ENCODE peak calls at places on chromosome 3, in six cellular contexts. One of them, this sample, is unnamed.

GRCh38 chr3:117624424-117624823 is 914.8 kb downstream of the TUSC7 start:
- DNase-seq in GM23248: no peak
- DNase-seq in pancreas: no peak
- DNase-seq in mesendoderm: no peak
- DNase-seq in stomach: no peak
- DNase-seq in mesenchymal stem cell: no peak
- DNase-seq in this sample: no peak

GRCh38 chr3:186653984-186654383 is 11.8 kb upstream of the HRG start:
- DNase-seq in mesendoderm: peak; percentile 96
- DNase-seq in mesenchymal stem cell: peak; percentile 3
- DNase-seq in GM23248: no peak
- DNase-seq in stomach: no peak
- DNase-seq in pancreas: no peak
- DNase-seq in this sample: no peak

GRCh38 chr3:121295453-121295852 is 250.3 kb downstream of the POLQ start:
- DNase-seq in mesenchymal stem cell: no peak
- DNase-seq in mesendoderm: no peak
- DNase-seq in stomach: no peak
- DNase-seq in pancreas: no peak
- DNase-seq in GM23248: no peak
- DNase-seq in this sample: no peak

GRCh38 chr3:46707601-46708011 is 6.4 kb downstream of the TMIE start:
- DNase-seq in pancreas: no peak
- DNase-seq in mesendoderm: no peak
- DNase-seq in stomach: no peak
- DNase-seq in mesenchymal stem cell: no peak
- DNase-seq in GM23248: no peak
- DNase-seq in this sample: peak; percentile 70

GRCh38 chr3:178551916-178552321 is 15.7 kb downstream of the KCNMB2 start:
- DNase-seq in mesenchymal stem cell: peak; percentile 82
- DNase-seq in mesendoderm: no peak
- DNase-seq in stomach: no peak
- DNase-seq in pancreas: no peak
- DNase-seq in GM23248: peak; percentile 35
- DNase-seq in this sample: no peak

GRCh38 chr3:155407971-155408370 is 114.5 kb upstream of the STRIT1 start:
- DNase-seq in pancreas: no peak
- DNase-seq in mesendoderm: no peak
- DNase-seq in stomach: no peak
- DNase-seq in GM23248: peak; percentile 53
- DNase-seq in mesenchymal stem cell: no peak
- DNase-seq in this sample: no peak

GRCh38 chr3:4575413-4575812 is 82.3 kb downstream of the ITPR1 start:
- DNase-seq in GM23248: peak; percentile 2
- DNase-seq in mesendoderm: no peak
- DNase-seq in mesenchymal stem cell: no peak
- DNase-seq in pancreas: no peak
- DNase-seq in stomach: no peak
- DNase-seq in this sample: no peak

GRCh38 chr3:12334786-12335185 is 45.9 kb downstream of the PPARG start:
- DNase-seq in pancreas: no peak
- DNase-seq in mesendoderm: no peak
- DNase-seq in GM23248: peak; percentile 26
- DNase-seq in stomach: no peak
- DNase-seq in mesenchymal stem cell: no peak
- DNase-seq in this sample: no peak

GRCh38 chr3:116201032-116201690 is 244.1 kb downstream of the LSAMP start:
- DNase-seq in GM23248: no peak
- DNase-seq in stomach: no peak
- DNase-seq in pancreas: no peak
- DNase-seq in mesendoderm: no peak
- DNase-seq in mesenchymal stem cell: no peak
- DNase-seq in this sample: peak; percentile 17

GRCh38 chr3:151479452-151479851 is 18.6 kb upstream of the IGSF10 start:
- DNase-seq in GM23248: no peak
- DNase-seq in stomach: no peak
- DNase-seq in mesenchymal stem cell: peak; percentile 26
- DNase-seq in mesendoderm: no peak
- DNase-seq in pancreas: no peak
- DNase-seq in this sample: no peak

GRCh38 chr3:135084976-135085375 is 289.9 kb downstream of the EPHB1 start:
- DNase-seq in mesendoderm: no peak
- DNase-seq in GM23248: no peak
- DNase-seq in mesenchymal stem cell: no peak
- DNase-seq in pancreas: no peak
- DNase-seq in stomach: no peak
- DNase-seq in this sample: no peak

GRCh38 chr3:11159421-11159904 is 5.2 kb downstream of the HRH1 start:
- DNase-seq in mesendoderm: no peak
- DNase-seq in pancreas: no peak
- DNase-seq in stomach: no peak
- DNase-seq in mesenchymal stem cell: peak; percentile 71
- DNase-seq in GM23248: peak; percentile 96
- DNase-seq in this sample: no peak

GRCh38 chr3:61015840-61016239 is 235.4 kb downstream of the FHIT start:
- DNase-seq in mesendoderm: no peak
- DNase-seq in mesenchymal stem cell: no peak
- DNase-seq in pancreas: no peak
- DNase-seq in GM23248: no peak
- DNase-seq in stomach: no peak
- DNase-seq in this sample: no peak

GRCh38 chr3:179348325-179349013 is 960 bp downstream of the MFN1 start:
- DNase-seq in stomach: no peak
- DNase-seq in mesendoderm: no peak
- DNase-seq in mesenchymal stem cell: peak; percentile 17
- DNase-seq in GM23248: peak; percentile 20
- DNase-seq in pancreas: no peak
- DNase-seq in this sample: no peak

GRCh38 chr3:124584552-124585391 is 145.5 kb upstream of the UMPS start:
- DNase-seq in stomach: peak; percentile 93
- DNase-seq in GM23248: peak; percentile 58
- DNase-seq in pancreas: peak; percentile 91
- DNase-seq in mesenchymal stem cell: peak; percentile 56
- DNase-seq in mesendoderm: peak; percentile 78
- DNase-seq in this sample: peak; percentile 93

GRCh38 chr3:36959821-36960220 is 15.0 kb upstream of the TRANK1 start:
- DNase-seq in GM23248: no peak
- DNase-seq in mesendoderm: no peak
- DNase-seq in pancreas: no peak
- DNase-seq in mesenchymal stem cell: no peak
- DNase-seq in stomach: no peak
- DNase-seq in this sample: no peak

GRCh38 chr3:66797916-66798560 is 200.1 kb upstream of the KBTBD8 start:
- DNase-seq in mesenchymal stem cell: peak; percentile 49
- DNase-seq in mesendoderm: peak; percentile 34
- DNase-seq in pancreas: no peak
- DNase-seq in stomach: peak; percentile 27
- DNase-seq in GM23248: peak; percentile 81
- DNase-seq in this sample: no peak

GRCh38 chr3:120475722-120476385 is 25.1 kb upstream of the FSTL1 start:
- DNase-seq in stomach: no peak
- DNase-seq in pancreas: no peak
- DNase-seq in GM23248: no peak
- DNase-seq in mesendoderm: no peak
- DNase-seq in mesenchymal stem cell: no peak
- DNase-seq in this sample: no peak

GRCh38 chr3:64686446-64686908 is 1.3 kb downstream of the ADAMTS9 start:
- DNase-seq in GM23248: peak; percentile 88
- DNase-seq in stomach: peak; percentile 32
- DNase-seq in pancreas: no peak
- DNase-seq in mesenchymal stem cell: peak; percentile 88
- DNase-seq in mesendoderm: peak; percentile 77
- DNase-seq in this sample: peak; percentile 68

GRCh38 chr3:30443756-30444673 is 162.4 kb upstream of the TGFBR2 start:
- DNase-seq in pancreas: no peak
- DNase-seq in GM23248: peak; percentile 13
- DNase-seq in stomach: no peak
- DNase-seq in mesendoderm: no peak
- DNase-seq in mesenchymal stem cell: peak; percentile 80
- DNase-seq in this sample: no peak

GRCh38 chr3:49899815-49900214 is 3.9 kb downstream of the MST1R start:
- DNase-seq in pancreas: no peak
- DNase-seq in stomach: no peak
- DNase-seq in mesenchymal stem cell: no peak
- DNase-seq in mesendoderm: peak; percentile 70
- DNase-seq in GM23248: peak; percentile 14
- DNase-seq in this sample: no peak

GRCh38 chr3:177563381-177563780 is 366.1 kb upstream of the TBL1XR1 start:
- DNase-seq in pancreas: no peak
- DNase-seq in mesendoderm: no peak
- DNase-seq in GM23248: peak; percentile 35
- DNase-seq in mesenchymal stem cell: no peak
- DNase-seq in stomach: no peak
- DNase-seq in this sample: no peak

GRCh38 chr3:49058011-49058410 is 28.8 kb upstream of the IMPDH2 start:
- DNase-seq in mesendoderm: no peak
- DNase-seq in mesenchymal stem cell: peak; percentile 13
- DNase-seq in stomach: no peak
- DNase-seq in GM23248: no peak
- DNase-seq in pancreas: no peak
- DNase-seq in this sample: no peak

GRCh38 chr3:67804545-67804944 is 150.1 kb upstream of the SUCLG2 start:
- DNase-seq in GM23248: no peak
- DNase-seq in mesenchymal stem cell: peak; percentile 61
- DNase-seq in pancreas: no peak
- DNase-seq in mesendoderm: no peak
- DNase-seq in stomach: no peak
- DNase-seq in this sample: no peak

GRCh38 chr3:147940846-147941245 is 531.7 kb downstream of the ZIC1 start:
- DNase-seq in GM23248: no peak
- DNase-seq in stomach: no peak
- DNase-seq in mesenchymal stem cell: no peak
- DNase-seq in mesendoderm: no peak
- DNase-seq in pancreas: no peak
- DNase-seq in this sample: no peak

GRCh38 chr3:147941984-147942383 is 532.8 kb downstream of the ZIC1 start:
- DNase-seq in pancreas: no peak
- DNase-seq in GM23248: no peak
- DNase-seq in mesendoderm: no peak
- DNase-seq in stomach: no peak
- DNase-seq in mesenchymal stem cell: no peak
- DNase-seq in this sample: no peak

GRCh38 chr3:147945968-147946519 is 536.9 kb downstream of the ZIC1 start:
- DNase-seq in pancreas: peak; percentile 36
- DNase-seq in mesenchymal stem cell: peak; percentile 90
- DNase-seq in stomach: no peak
- DNase-seq in GM23248: peak; percentile 85
- DNase-seq in mesendoderm: peak; percentile 57
- DNase-seq in this sample: no peak

GRCh38 chr3:147940400-147940799 is 531.2 kb downstream of the ZIC1 start:
- DNase-seq in mesenchymal stem cell: no peak
- DNase-seq in pancreas: no peak
- DNase-seq in GM23248: no peak
- DNase-seq in stomach: no peak
- DNase-seq in mesendoderm: no peak
- DNase-seq in this sample: no peak

GRCh38 chr3:147943265-147943945 is 534.2 kb downstream of the ZIC1 start:
- DNase-seq in mesenchymal stem cell: peak; percentile 88
- DNase-seq in mesendoderm: peak; percentile 57
- DNase-seq in stomach: no peak
- DNase-seq in pancreas: no peak
- DNase-seq in GM23248: peak; percentile 91
- DNase-seq in this sample: no peak
- H3K27ac ChIP-seq in mesenchymal stem cell: peak overlapping the region; percentile 81
- H3K27ac ChIP-seq in mesendoderm: no peak overlapping the region
- H3K27ac ChIP-seq in stomach: no peak overlapping the region
- H3K27ac ChIP-seq in pancreas: no peak overlapping the region
- H3K27ac ChIP-seq in GM23248: peak overlapping the region; percentile 95
- H3K27ac ChIP-seq in this sample: peak overlapping the region; percentile 22

GRCh38 chr3:359672-360071 is 163.1 kb downstream of the CHL1 start:
- DNase-seq in mesenchymal stem cell: no peak
- DNase-seq in mesendoderm: no peak
- DNase-seq in stomach: no peak
- DNase-seq in pancreas: no peak
- DNase-seq in GM23248: no peak
- DNase-seq in this sample: no peak
- H3K4me3 ChIP-seq in mesenchymal stem cell: no peak overlapping the region
- H3K4me3 ChIP-seq in mesendoderm: no peak overlapping the region
- H3K4me3 ChIP-seq in stomach: no peak overlapping the region
- H3K4me3 ChIP-seq in pancreas: no peak overlapping the region
- H3K4me3 ChIP-seq in GM23248: no peak overlapping the region
- H3K4me3 ChIP-seq in this sample: no peak overlapping the region

DNA sequence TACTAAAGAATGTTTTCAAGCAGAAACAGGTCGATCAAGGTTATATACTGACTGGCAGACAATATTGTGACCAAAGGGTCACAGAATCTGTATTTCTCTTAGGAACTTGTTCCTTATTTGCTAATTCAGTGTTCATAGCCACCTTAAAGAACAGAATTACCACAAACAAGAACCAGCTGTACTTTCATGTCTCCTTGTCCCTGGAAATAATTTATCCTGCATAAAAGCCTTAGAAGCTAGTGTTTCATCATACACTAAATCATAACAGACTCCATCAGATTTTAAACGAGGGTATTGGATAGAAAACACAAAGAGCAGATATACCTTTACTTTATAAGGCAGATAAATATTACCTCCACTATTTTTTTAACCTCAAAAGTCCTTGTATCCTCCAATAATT is 6.4 kb downstream of the DNAJC19 start:
- DNase-seq in mesendoderm: no peak
- DNase-seq in mesenchymal stem cell: no peak
- DNase-seq in pancreas: no peak
- DNase-seq in GM23248: no peak
- DNase-seq in stomach: no peak
- DNase-seq in this sample: no peak
- H3K36me3 ChIP-seq in mesendoderm: no peaks in the 10 kb centered on the region
- H3K36me3 ChIP-seq in mesenchymal stem cell: peaks cover 3% of the 10 kb centered on the region
- H3K36me3 ChIP-seq in pancreas: no peaks in the 10 kb centered on the region
- H3K36me3 ChIP-seq in GM23248: peaks cover 34% of the 10 kb centered on the region
- H3K36me3 ChIP-seq in stomach: peaks cover 9% of the 10 kb centered on the region
- H3K36me3 ChIP-seq in this sample: no peaks in the 10 kb centered on the region

GRCh38 chr3:194871864-194872668 is 186.4 kb downstream of the FAM43A start:
- DNase-seq in GM23248: peak; percentile 74
- DNase-seq in pancreas: no peak
- DNase-seq in mesenchymal stem cell: peak; percentile 53
- DNase-seq in stomach: no peak
- DNase-seq in mesendoderm: peak; percentile 42
- DNase-seq in this sample: peak; percentile 44

GRCh38 chr3:194871143-194871863 is 185.6 kb downstream of the FAM43A start:
- DNase-seq in stomach: peak; percentile 57
- DNase-seq in mesendoderm: peak; percentile 68
- DNase-seq in pancreas: peak; percentile 69
- DNase-seq in GM23248: peak; percentile 96
- DNase-seq in mesenchymal stem cell: peak; percentile 85
- DNase-seq in this sample: peak; percentile 49

GRCh38 chr3:194874206-194874605 is 188.5 kb downstream of the FAM43A start:
- DNase-seq in pancreas: no peak
- DNase-seq in stomach: no peak
- DNase-seq in GM23248: no peak
- DNase-seq in mesenchymal stem cell: no peak
- DNase-seq in mesendoderm: no peak
- DNase-seq in this sample: no peak

GRCh38 chr3:194870394-194871110 is 184.9 kb downstream of the FAM43A start:
- DNase-seq in mesenchymal stem cell: no peak
- DNase-seq in stomach: no peak
- DNase-seq in mesendoderm: peak; percentile 40
- DNase-seq in GM23248: peak; percentile 56
- DNase-seq in pancreas: no peak
- DNase-seq in this sample: no peak

DNA sequence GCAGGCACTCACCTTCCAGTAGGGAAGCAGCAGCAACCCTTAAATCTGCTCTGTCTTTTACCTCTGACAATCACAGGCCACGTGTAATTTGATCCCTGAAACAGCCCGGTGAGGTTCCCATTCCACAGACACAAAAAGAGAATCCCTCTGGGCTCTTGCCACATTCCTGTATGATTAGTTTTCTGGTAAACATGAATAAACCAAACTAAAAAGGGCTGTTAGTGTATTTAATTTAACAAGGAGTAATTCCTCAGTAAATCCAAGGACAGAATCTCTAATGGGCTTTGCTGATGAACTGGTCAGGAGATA is 186.9 kb downstream of the FAM43A start:
- DNase-seq in pancreas: no peak
- DNase-seq in mesendoderm: peak; percentile 52
- DNase-seq in stomach: no peak
- DNase-seq in mesenchymal stem cell: peak; percentile 41
- DNase-seq in GM23248: peak; percentile 83
- DNase-seq in this sample: no peak
- H3K27ac ChIP-seq in pancreas: no peak overlapping the region
- H3K27ac ChIP-seq in mesendoderm: no peak overlapping the region
- H3K27ac ChIP-seq in stomach: peak overlapping the region; percentile 80
- H3K27ac ChIP-seq in mesenchymal stem cell: no peak overlapping the region
- H3K27ac ChIP-seq in GM23248: peak overlapping the region; percentile 78
- H3K27ac ChIP-seq in this sample: no peak overlapping the region